ENCODE peak calls at places on chromosomes 13 and 19, in four cellular contexts. V is cardiac muscle cell; W is pancreas; B is CD8-positive, alpha-beta T cell. J is an unnamed sample.

GRCh38 chr13:110308377-110309158 is 1.5 kb downstream of the COL4A2 start:
- DNase-seq in B (no peak), W (peak; percentile 47), V (peak; percentile 78), J (no peak)

GRCh38 chr19:20612711-20613316 is 47.2 kb upstream of the ZNF737 start:
- DNase-seq in B (no peak), V (no peak), W (no peak), J (no peak)

GRCh38 chr13:98083507-98083906 is 59.4 kb upstream of the FARP1 start:
- DNase-seq in V (peak; percentile 90), W (no peak), B (no peak), J (no peak)

GRCh38 chr13:113736258-113736731 is 22.7 kb upstream of the TMEM255B start:
- DNase-seq in W (no peak), V (no peak), B (no peak), J (no peak)

GRCh38 chr13:113238542-113238941 is 29.1 kb downstream of the CUL4A start:
- DNase-seq in W (no peak), B (no peak), V (peak; percentile 11), J (no peak)

GRCh38 chr13:48449656-48450055 is 36.7 kb upstream of the LPAR6 start:
- DNase-seq in V (no peak), W (no peak), B (no peak), J (no peak)

GRCh38 chr19:15417699-15418098 is 1.1 kb downstream of the AKAP8L start:
- DNase-seq in B (no peak), W (no peak), V (peak; percentile 22), J (no peak)

GRCh38 chr13:73168993-73169401 is 110.2 kb downstream of the KLF5 start:
- DNase-seq in V (no peak), W (no peak), B (no peak), J (no peak)

GRCh38 chr19:42255766-42256750 is 1.1 kb upstream of the ERF start:
- DNase-seq in W (no peak), B (no peak), V (peak; percentile 78), J (no peak)

GRCh38 chr19:14366529-14366928 is 14.7 kb upstream of the ADGRE5 start:
- DNase-seq in B (peak; percentile 93), V (peak; percentile 82), W (peak; percentile 61), J (peak; percentile 84)

GRCh38 chr13:108667205-108667604 is 37.8 kb downstream of the MYO16 start:
- DNase-seq in V (no peak), B (no peak), W (no peak), J (no peak)

GRCh38 chr13:23808803-23809202 is 80.4 kb downstream of the MIPEP start:
- DNase-seq in B (no peak), W (no peak), V (no peak), J (no peak)

GRCh38 chr13:92843549-92843948 is 383.1 kb upstream of the GPC6 start:
- DNase-seq in W (no peak), B (no peak), V (peak; percentile 73), J (no peak)
- TF ChIP-seq CTCF in W (no peak), B (no peak), V (no peak), J (no peak)

DNA sequence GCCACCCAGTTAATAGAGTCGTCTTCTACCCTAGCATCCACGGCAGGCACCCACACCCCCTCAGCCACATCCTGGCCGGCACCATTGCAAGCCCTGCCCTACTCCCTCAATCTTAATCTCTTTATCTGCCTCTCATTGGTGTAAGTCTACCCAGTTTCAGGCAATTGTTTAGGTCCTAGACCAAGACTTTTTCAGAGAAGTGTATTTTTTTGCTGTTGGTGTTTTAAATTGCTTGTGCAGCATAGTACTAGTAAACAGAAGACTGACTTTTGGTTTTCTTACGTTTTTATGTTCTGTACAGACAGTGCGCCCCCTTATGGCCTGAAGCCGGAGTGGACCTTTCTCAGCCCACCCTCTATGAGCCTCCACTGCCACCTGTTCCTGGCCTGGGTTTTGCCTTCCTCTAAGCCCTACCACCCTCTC is 2.3 kb upstream of the LCP1 start:
- DNase-seq in W (no peak), B (peak; percentile 77), V (peak; percentile 28), J (peak; percentile 67)
- TF ChIP-seq CTCF in W (no peak), B (peak; percentile 74), V (peak; percentile 57), J (peak; percentile 67)

GRCh38 chr19:8221161-8221560 is 12.0 kb downstream of the CERS4 start:
- DNase-seq in V (no peak), W (peak; percentile 54), B (no peak), J (no peak)
- TF ChIP-seq CTCF in V (no peak), W (no peak), B (no peak), J (no peak)

GRCh38 chr13:46771693-46772092 is 25.3 kb downstream of the ESD start:
- DNase-seq in V (no peak), B (no peak), W (no peak), J (no peak)
- TF ChIP-seq CTCF in V (no peak), B (no peak), W (no peak), J (no peak)

GRCh38 chr19:18669883-18670282 is 13.6 kb upstream of the CRTC1 start:
- DNase-seq in V (no peak), W (no peak), B (no peak), J (no peak)

GRCh38 chr19:18672606-18673337 is 10.7 kb upstream of the CRTC1 start:
- DNase-seq in W (peak; percentile 19), V (peak; percentile 53), B (no peak), J (no peak)

GRCh38 chr19:18670313-18670712 is 13.2 kb upstream of the CRTC1 start:
- DNase-seq in V (no peak), B (no peak), W (no peak), J (no peak)

GRCh38 chr19:18671303-18672043 is 12.0 kb upstream of the CRTC1 start:
- DNase-seq in B (no peak), W (no peak), V (no peak), J (no peak)

GRCh38 chr19:18672044-18672451 is 11.4 kb upstream of the CRTC1 start:
- DNase-seq in W (no peak), V (no peak), B (no peak), J (no peak)
- TF ChIP-seq CTCF in W (no peak), V (no peak), B (no peak), J (no peak)

GRCh38 chr13:81172603-81173002 is 831.7 kb upstream of the SPRY2 start:
- DNase-seq in W (no peak), V (no peak), B (no peak), J (no peak)

GRCh38 chr13:81171065-81171647 is 830.2 kb upstream of the SPRY2 start:
- DNase-seq in W (no peak), V (peak; percentile 32), B (no peak), J (no peak)
- TF ChIP-seq CTCF in W (peak; percentile 26), V (peak; percentile 49), B (no peak), J (no peak)

GRCh38 chr13:90272356-90272755 is 1075.1 kb upstream of the MIR17HG start:
- DNase-seq in W (no peak), V (peak; percentile 63), B (no peak), J (no peak)
- TF ChIP-seq CTCF in W (no peak), V (no peak), B (no peak), J (no peak)

DNA sequence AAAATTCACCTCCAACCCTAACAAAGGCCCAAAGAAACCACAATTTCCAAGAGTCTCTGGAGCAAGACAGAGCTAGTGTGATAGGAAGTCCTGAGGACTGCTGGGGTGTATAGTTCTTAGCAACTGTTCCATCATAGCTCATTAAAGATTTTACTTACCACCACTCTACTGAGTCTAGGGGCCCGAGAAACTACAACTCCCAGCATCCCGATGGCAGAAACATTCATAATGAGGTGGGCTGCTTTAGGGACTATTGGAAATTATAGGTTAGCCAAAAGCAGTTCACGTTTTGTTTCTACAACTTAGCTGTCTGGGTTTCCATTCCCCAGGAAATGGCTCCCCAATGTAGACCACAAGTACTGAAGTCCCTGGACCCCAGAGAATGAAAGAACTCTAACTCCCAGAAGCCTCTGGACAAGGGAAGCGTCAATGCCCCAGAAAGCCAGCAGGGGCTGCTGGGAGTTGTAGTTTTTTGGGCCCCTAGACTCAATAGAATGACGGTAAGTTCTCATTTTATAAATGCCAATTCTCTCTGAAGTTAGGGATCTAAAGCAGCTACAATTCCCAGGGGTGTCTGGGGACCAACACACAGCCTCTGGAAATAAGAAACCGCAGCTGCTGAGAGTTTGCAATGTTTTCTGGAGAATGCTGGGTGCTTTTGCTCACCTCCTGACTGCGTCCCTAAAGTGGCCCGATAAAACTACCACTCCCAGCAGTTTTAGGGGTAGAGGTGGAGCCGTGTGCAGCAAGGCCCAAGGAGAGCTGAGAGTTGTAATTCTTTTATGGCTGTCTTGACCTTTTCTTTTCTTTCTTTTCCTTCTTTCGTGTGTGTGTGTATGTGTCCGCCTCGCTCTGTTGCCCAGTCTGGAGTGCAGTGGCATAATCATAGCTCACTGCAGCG is 11.1 kb downstream of the FTL start:
- DNase-seq in W (no peak), B (no peak), V (no peak), J (no peak)
- TF ChIP-seq CTCF in W (no peak), B (no peak), V (peak; percentile 19), J (no peak)

DNA sequence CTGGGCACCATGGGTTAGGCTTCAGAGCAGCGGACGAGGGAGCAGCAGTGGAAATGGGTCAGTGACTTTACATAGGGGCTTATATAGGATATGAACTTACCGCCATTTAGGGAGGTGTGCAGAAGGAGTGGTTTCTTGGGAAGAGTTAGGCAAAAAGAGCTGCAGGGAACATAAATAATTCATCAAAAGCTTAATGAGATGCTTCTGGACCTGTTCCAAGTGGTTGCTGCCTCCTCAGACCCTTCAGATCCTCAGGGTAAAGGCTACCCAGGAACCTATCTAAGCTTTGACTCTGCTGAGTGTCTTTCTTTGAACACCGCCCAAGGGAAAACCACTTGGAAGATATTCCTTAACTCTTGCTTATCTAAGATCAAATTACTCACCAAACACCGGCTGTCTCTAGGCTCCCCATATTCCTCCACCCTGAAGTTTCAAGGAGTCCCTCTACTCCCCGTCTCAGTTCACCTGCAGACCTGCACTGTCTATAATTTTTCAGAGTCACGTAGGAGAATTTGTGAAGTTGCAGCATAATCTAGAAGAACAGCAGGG is at the start of gene IGFL4:
- DNase-seq in V (no peak), B (no peak), W (no peak), J (no peak)
- TF ChIP-seq CTCF in V (no peak), B (no peak), W (no peak), J (no peak)